ENCODE peak calls at places on chromosomes 11 and 22, in ten cellular contexts. One of them, this sample, is unnamed.

GRCh38 chr22:17159504-17159951 is 451 bp upstream of the HDHD5 start:
- DNase-seq in endothelial cell: no peak
- DNase-seq in KBM-7: no peak
- DNase-seq in cardiac fibroblast: peak
- DNase-seq in AG04450: no peak
- DNase-seq in brain microvascular endothelial cell: peak
- DNase-seq in AG10803: peak
- DNase-seq in T-cell: peak
- DNase-seq in amygdala: peak
- DNase-seq in NCI-H2081: peak
- DNase-seq in this sample: no peak

GRCh38 chr11:15724611-15725010 is 609.9 kb downstream of the INSC start:
- DNase-seq in endothelial cell: no peak
- DNase-seq in KBM-7: no peak
- DNase-seq in cardiac fibroblast: no peak
- DNase-seq in AG04450: no peak
- DNase-seq in brain microvascular endothelial cell: no peak
- DNase-seq in AG10803: no peak
- DNase-seq in T-cell: no peak
- DNase-seq in amygdala: no peak
- DNase-seq in NCI-H2081: no peak
- DNase-seq in this sample: no peak

GRCh38 chr11:69841859-69842698 is 22.9 kb upstream of the FGF3 start:
- DNase-seq in endothelial cell: no peak
- DNase-seq in KBM-7: no peak
- DNase-seq in cardiac fibroblast: peak
- DNase-seq in AG04450: no peak
- DNase-seq in brain microvascular endothelial cell: no peak
- DNase-seq in AG10803: no peak
- DNase-seq in T-cell: no peak
- DNase-seq in amygdala: no peak
- DNase-seq in NCI-H2081: no peak
- DNase-seq in this sample: no peak

GRCh38 chr22:18110194-18110943 is at the start of gene TUBA8:
- DNase-seq in endothelial cell: peak
- DNase-seq in KBM-7: peak
- DNase-seq in cardiac fibroblast: peak
- DNase-seq in AG04450: no peak
- DNase-seq in brain microvascular endothelial cell: peak
- DNase-seq in AG10803: peak
- DNase-seq in T-cell: peak
- DNase-seq in amygdala: no peak
- DNase-seq in NCI-H2081: peak
- DNase-seq in this sample: no peak

GRCh38 chr11:55054723-55055122 is 207.2 kb upstream of the TRIM48 start:
- DNase-seq in endothelial cell: no peak
- DNase-seq in KBM-7: no peak
- DNase-seq in cardiac fibroblast: no peak
- DNase-seq in AG04450: no peak
- DNase-seq in brain microvascular endothelial cell: no peak
- DNase-seq in AG10803: no peak
- DNase-seq in T-cell: no peak
- DNase-seq in amygdala: no peak
- DNase-seq in NCI-H2081: no peak
- DNase-seq in this sample: no peak

GRCh38 chr22:28231423-28231822 is 312.4 kb upstream of the PITPNB start:
- DNase-seq in endothelial cell: no peak
- DNase-seq in KBM-7: no peak
- DNase-seq in cardiac fibroblast: peak
- DNase-seq in AG04450: no peak
- DNase-seq in brain microvascular endothelial cell: peak
- DNase-seq in AG10803: peak
- DNase-seq in T-cell: no peak
- DNase-seq in amygdala: no peak
- DNase-seq in NCI-H2081: no peak
- DNase-seq in this sample: no peak

GRCh38 chr22:43066844-43067385 is 22.3 kb downstream of the TTLL1 start:
- DNase-seq in endothelial cell: no peak
- DNase-seq in KBM-7: no peak
- DNase-seq in cardiac fibroblast: no peak
- DNase-seq in AG04450: no peak
- DNase-seq in brain microvascular endothelial cell: peak
- DNase-seq in AG10803: peak
- DNase-seq in T-cell: no peak
- DNase-seq in amygdala: no peak
- DNase-seq in NCI-H2081: no peak
- DNase-seq in this sample: no peak

GRCh38 chr11:88345949-88346348 is 8.4 kb upstream of the CTSC start:
- DNase-seq in endothelial cell: no peak
- DNase-seq in KBM-7: no peak
- DNase-seq in cardiac fibroblast: no peak
- DNase-seq in AG04450: no peak
- DNase-seq in brain microvascular endothelial cell: no peak
- DNase-seq in AG10803: no peak
- DNase-seq in T-cell: no peak
- DNase-seq in amygdala: no peak
- DNase-seq in NCI-H2081: no peak
- DNase-seq in this sample: no peak

GRCh38 chr11:2799881-2800654 is 85.5 kb downstream of the CDKN1C start:
- DNase-seq in endothelial cell: no peak
- DNase-seq in KBM-7: no peak
- DNase-seq in cardiac fibroblast: peak
- DNase-seq in AG04450: no peak
- DNase-seq in brain microvascular endothelial cell: no peak
- DNase-seq in AG10803: no peak
- DNase-seq in T-cell: no peak
- DNase-seq in amygdala: no peak
- DNase-seq in NCI-H2081: no peak
- DNase-seq in this sample: no peak

GRCh38 chr22:50141462-50141861 is 29.1 kb upstream of the PANX2 start:
- DNase-seq in endothelial cell: no peak
- DNase-seq in KBM-7: no peak
- DNase-seq in cardiac fibroblast: no peak
- DNase-seq in AG04450: no peak
- DNase-seq in brain microvascular endothelial cell: no peak
- DNase-seq in AG10803: no peak
- DNase-seq in T-cell: no peak
- DNase-seq in amygdala: no peak
- DNase-seq in NCI-H2081: no peak
- DNase-seq in this sample: no peak

GRCh38 chr22:20536590-20537324 is 29.3 kb downstream of the MED15 start:
- DNase-seq in endothelial cell: no peak
- DNase-seq in KBM-7: no peak
- DNase-seq in cardiac fibroblast: no peak
- DNase-seq in AG04450: no peak
- DNase-seq in brain microvascular endothelial cell: no peak
- DNase-seq in AG10803: no peak
- DNase-seq in T-cell: no peak
- DNase-seq in amygdala: no peak
- DNase-seq in NCI-H2081: no peak
- DNase-seq in this sample: no peak

GRCh38 chr11:72789493-72790131 is 4.2 kb downstream of the STARD10 start:
- DNase-seq in endothelial cell: no peak
- DNase-seq in KBM-7: no peak
- DNase-seq in cardiac fibroblast: peak
- DNase-seq in AG04450: no peak
- DNase-seq in brain microvascular endothelial cell: peak
- DNase-seq in AG10803: peak
- DNase-seq in T-cell: no peak
- DNase-seq in amygdala: no peak
- DNase-seq in NCI-H2081: no peak
- DNase-seq in this sample: no peak

GRCh38 chr11:35056391-35057093 is 82.4 kb upstream of the CD44 start:
- DNase-seq in endothelial cell: no peak
- DNase-seq in KBM-7: no peak
- DNase-seq in cardiac fibroblast: no peak
- DNase-seq in AG04450: no peak
- DNase-seq in brain microvascular endothelial cell: no peak
- DNase-seq in AG10803: no peak
- DNase-seq in T-cell: no peak
- DNase-seq in amygdala: no peak
- DNase-seq in NCI-H2081: no peak
- DNase-seq in this sample: no peak

GRCh38 chr11:130118636-130119387 is 40.8 kb upstream of the ST14 start:
- DNase-seq in endothelial cell: no peak
- DNase-seq in KBM-7: no peak
- DNase-seq in cardiac fibroblast: no peak
- DNase-seq in AG04450: no peak
- DNase-seq in brain microvascular endothelial cell: no peak
- DNase-seq in AG10803: no peak
- DNase-seq in T-cell: no peak
- DNase-seq in amygdala: no peak
- DNase-seq in NCI-H2081: no peak
- DNase-seq in this sample: no peak

GRCh38 chr11:119175493-119176077 is 7.1 kb downstream of the NLRX1 start:
- DNase-seq in endothelial cell: no peak
- DNase-seq in KBM-7: no peak
- DNase-seq in cardiac fibroblast: peak
- DNase-seq in AG04450: no peak
- DNase-seq in brain microvascular endothelial cell: no peak
- DNase-seq in AG10803: no peak
- DNase-seq in T-cell: no peak
- DNase-seq in amygdala: no peak
- DNase-seq in NCI-H2081: no peak
- DNase-seq in this sample: no peak

GRCh38 chr11:129766858-129767604 is 48.6 kb upstream of the TMEM45B start:
- DNase-seq in endothelial cell: peak
- DNase-seq in KBM-7: peak
- DNase-seq in cardiac fibroblast: peak
- DNase-seq in AG04450: no peak
- DNase-seq in brain microvascular endothelial cell: peak
- DNase-seq in AG10803: peak
- DNase-seq in T-cell: no peak
- DNase-seq in amygdala: no peak
- DNase-seq in NCI-H2081: peak
- DNase-seq in this sample: no peak

GRCh38 chr11:73189315-73189714 is 28.8 kb upstream of the P2RY2 start:
- DNase-seq in endothelial cell: no peak
- DNase-seq in KBM-7: peak
- DNase-seq in cardiac fibroblast: no peak
- DNase-seq in AG04450: no peak
- DNase-seq in brain microvascular endothelial cell: no peak
- DNase-seq in AG10803: no peak
- DNase-seq in T-cell: no peak
- DNase-seq in amygdala: no peak
- DNase-seq in NCI-H2081: no peak
- DNase-seq in this sample: peak

GRCh38 chr11:119727523-119728081 is 1.4 kb downstream of the NECTIN1 start:
- DNase-seq in endothelial cell: peak
- DNase-seq in KBM-7: no peak
- DNase-seq in cardiac fibroblast: peak
- DNase-seq in AG04450: no peak
- DNase-seq in brain microvascular endothelial cell: no peak
- DNase-seq in AG10803: no peak
- DNase-seq in T-cell: no peak
- DNase-seq in amygdala: no peak
- DNase-seq in NCI-H2081: peak
- DNase-seq in this sample: no peak

GRCh38 chr11:130313383-130314183 is 1.1 kb downstream of the ZBTB44 start:
- DNase-seq in endothelial cell: no peak
- DNase-seq in KBM-7: peak
- DNase-seq in cardiac fibroblast: no peak
- DNase-seq in AG04450: no peak
- DNase-seq in brain microvascular endothelial cell: no peak
- DNase-seq in AG10803: peak
- DNase-seq in T-cell: no peak
- DNase-seq in amygdala: no peak
- DNase-seq in NCI-H2081: no peak
- DNase-seq in this sample: no peak

GRCh38 chr11:120354068-120354467 is 17.9 kb downstream of the ARHGEF12 start:
- DNase-seq in endothelial cell: no peak
- DNase-seq in KBM-7: no peak
- DNase-seq in cardiac fibroblast: no peak
- DNase-seq in AG04450: no peak
- DNase-seq in brain microvascular endothelial cell: peak
- DNase-seq in AG10803: no peak
- DNase-seq in T-cell: no peak
- DNase-seq in amygdala: no peak
- DNase-seq in NCI-H2081: no peak
- DNase-seq in this sample: no peak

GRCh38 chr11:95592455-95592854 is 197.1 kb downstream of the FAM76B start:
- DNase-seq in endothelial cell: no peak
- DNase-seq in KBM-7: no peak
- DNase-seq in cardiac fibroblast: peak
- DNase-seq in AG04450: no peak
- DNase-seq in brain microvascular endothelial cell: no peak
- DNase-seq in AG10803: no peak
- DNase-seq in T-cell: no peak
- DNase-seq in amygdala: no peak
- DNase-seq in NCI-H2081: no peak
- DNase-seq in this sample: no peak

GRCh38 chr22:38250642-38251354 is 22.0 kb downstream of the TMEM184B start:
- DNase-seq in endothelial cell: no peak
- DNase-seq in KBM-7: no peak
- DNase-seq in cardiac fibroblast: no peak
- DNase-seq in AG04450: no peak
- DNase-seq in brain microvascular endothelial cell: no peak
- DNase-seq in AG10803: no peak
- DNase-seq in T-cell: no peak
- DNase-seq in amygdala: no peak
- DNase-seq in NCI-H2081: no peak
- DNase-seq in this sample: no peak

GRCh38 chr22:33984741-33985287 is 64.5 kb upstream of the LARGE1 start:
- DNase-seq in endothelial cell: no peak
- DNase-seq in KBM-7: no peak
- DNase-seq in cardiac fibroblast: no peak
- DNase-seq in AG04450: no peak
- DNase-seq in brain microvascular endothelial cell: no peak
- DNase-seq in AG10803: no peak
- DNase-seq in T-cell: no peak
- DNase-seq in amygdala: no peak
- DNase-seq in NCI-H2081: no peak
- DNase-seq in this sample: no peak

GRCh38 chr22:32462452-32462851 is 1.8 kb downstream of the BPIFC start:
- DNase-seq in endothelial cell: no peak
- DNase-seq in KBM-7: no peak
- DNase-seq in cardiac fibroblast: no peak
- DNase-seq in AG04450: no peak
- DNase-seq in brain microvascular endothelial cell: no peak
- DNase-seq in AG10803: no peak
- DNase-seq in T-cell: no peak
- DNase-seq in amygdala: no peak
- DNase-seq in NCI-H2081: no peak
- DNase-seq in this sample: no peak

GRCh38 chr11:32034149-32034548 is 56.7 kb upstream of the RCN1 start:
- DNase-seq in endothelial cell: no peak
- DNase-seq in KBM-7: no peak
- DNase-seq in cardiac fibroblast: peak
- DNase-seq in AG04450: peak
- DNase-seq in brain microvascular endothelial cell: peak
- DNase-seq in AG10803: peak
- DNase-seq in T-cell: no peak
- DNase-seq in amygdala: no peak
- DNase-seq in NCI-H2081: no peak
- DNase-seq in this sample: no peak

GRCh38 chr11:62689421-62690183 is at the start of gene LRRN4CL:
- DNase-seq in endothelial cell: no peak
- DNase-seq in KBM-7: no peak
- DNase-seq in cardiac fibroblast: peak
- DNase-seq in AG04450: peak
- DNase-seq in brain microvascular endothelial cell: peak
- DNase-seq in AG10803: peak
- DNase-seq in T-cell: no peak
- DNase-seq in amygdala: peak
- DNase-seq in NCI-H2081: no peak
- DNase-seq in this sample: no peak

GRCh38 chr11:57480409-57481137 is 20.2 kb downstream of the RTN4RL2 start:
- DNase-seq in endothelial cell: peak
- DNase-seq in KBM-7: peak
- DNase-seq in cardiac fibroblast: peak
- DNase-seq in AG04450: no peak
- DNase-seq in brain microvascular endothelial cell: peak
- DNase-seq in AG10803: no peak
- DNase-seq in T-cell: peak
- DNase-seq in amygdala: peak
- DNase-seq in NCI-H2081: no peak
- DNase-seq in this sample: no peak

GRCh38 chr11:56410801-56411200 is 1.7 kb upstream of the OR5AL1 start:
- DNase-seq in endothelial cell: no peak
- DNase-seq in KBM-7: no peak
- DNase-seq in cardiac fibroblast: no peak
- DNase-seq in AG04450: no peak
- DNase-seq in brain microvascular endothelial cell: no peak
- DNase-seq in AG10803: no peak
- DNase-seq in T-cell: no peak
- DNase-seq in amygdala: no peak
- DNase-seq in NCI-H2081: no peak
- DNase-seq in this sample: no peak

This sample was measured in globus pallidus.